ENCODE peak calls at places on chromosomes 16 and 17, in four cellular contexts. V is Peyer's patch, J is right lobe of liver, H is spleen. Z is an unnamed sample.

GRCh38 chr17:55632893-55633292 is 89.8 kb downstream of the TMEM100 start:
- DNase-seq in V (no peak), H (no peak), J (no peak), Z (no peak)

GRCh38 chr17:18026408-18026776 is 12.6 kb downstream of the ATPAF2 start:
- DNase-seq in J (peak; percentile 66), H (no peak), V (no peak), Z (no peak)

GRCh38 chr16:70696952-70697600 is 11.2 kb upstream of the MTSS2 start:
- DNase-seq in V (no peak), J (no peak), H (peak; percentile 75), Z (no peak)

GRCh38 chr16:86566601-86566965 is at the start of gene FOXC2:
- DNase-seq in H (peak; percentile 79), V (peak; percentile 69), J (no peak), Z (peak; percentile 69)

GRCh38 chr16:88936008-88936912 is 40.7 kb downstream of the CBFA2T3 start:
- DNase-seq in J (no peak), V (peak; percentile 77), H (peak; percentile 91), Z (no peak)

GRCh38 chr16:81493755-81494433 is 49.3 kb downstream of the CMIP start:
- DNase-seq in H (peak; percentile 73), V (peak; percentile 90), J (peak; percentile 78), Z (peak; percentile 52)

GRCh38 chr17:76685846-76686245 is 24.9 kb downstream of the MXRA7 start:
- DNase-seq in V (no peak), H (no peak), J (no peak), Z (no peak)

GRCh38 chr17:17388657-17389496 is 85.7 kb downstream of the NT5M start:
- DNase-seq in J (no peak), H (no peak), V (no peak), Z (no peak)

GRCh38 chr17:56786989-56787482 is 46.7 kb downstream of the C17orf67 start:
- DNase-seq in H (no peak), J (no peak), V (no peak), Z (peak; percentile 18)

GRCh38 chr16:75837681-75838080 is 111.4 kb upstream of the CPHXL start:
- DNase-seq in V (no peak), H (no peak), J (no peak), Z (no peak)

GRCh38 chr17:2881295-2881694 is 85.1 kb downstream of the RAP1GAP2 start:
- DNase-seq in V (no peak), J (no peak), H (no peak), Z (no peak)

GRCh38 chr17:66441012-66441703 is 138.7 kb downstream of the PRKCA start:
- DNase-seq in V (no peak), H (no peak), J (no peak), Z (no peak)

GRCh38 chr16:59758848-59759247 is 1024.7 kb upstream of the GOT2 start:
- DNase-seq in V (no peak), H (no peak), J (no peak), Z (no peak)

GRCh38 chr16:76650579-76650978 is 373.4 kb downstream of the CNTNAP4 start:
- DNase-seq in V (no peak), J (no peak), H (no peak), Z (no peak)

GRCh38 chr17:39080416-39081179 is 70.8 kb downstream of the PLXDC1 start:
- DNase-seq in V (no peak), J (no peak), H (no peak), Z (peak; percentile 65)

GRCh38 chr16:17475104-17475503 is 4.3 kb upstream of the XYLT1 start:
- DNase-seq in H (peak; percentile 58), J (no peak), V (no peak), Z (no peak)

GRCh38 chr16:49355923-49356665 is 17.5 kb upstream of the C16orf78 start:
- DNase-seq in J (no peak), H (no peak), V (peak; percentile 46), Z (no peak)

GRCh38 chr16:49353650-49354049 is 20.0 kb upstream of the C16orf78 start:
- DNase-seq in J (no peak), H (no peak), V (no peak), Z (no peak)

GRCh38 chr16:49356728-49357488 is 16.7 kb upstream of the C16orf78 start:
- DNase-seq in V (peak; percentile 76), H (no peak), J (no peak), Z (no peak)

GRCh38 chr16:49354101-49354500 is 19.5 kb upstream of the C16orf78 start:
- DNase-seq in H (no peak), V (no peak), J (no peak), Z (no peak)

DNA sequence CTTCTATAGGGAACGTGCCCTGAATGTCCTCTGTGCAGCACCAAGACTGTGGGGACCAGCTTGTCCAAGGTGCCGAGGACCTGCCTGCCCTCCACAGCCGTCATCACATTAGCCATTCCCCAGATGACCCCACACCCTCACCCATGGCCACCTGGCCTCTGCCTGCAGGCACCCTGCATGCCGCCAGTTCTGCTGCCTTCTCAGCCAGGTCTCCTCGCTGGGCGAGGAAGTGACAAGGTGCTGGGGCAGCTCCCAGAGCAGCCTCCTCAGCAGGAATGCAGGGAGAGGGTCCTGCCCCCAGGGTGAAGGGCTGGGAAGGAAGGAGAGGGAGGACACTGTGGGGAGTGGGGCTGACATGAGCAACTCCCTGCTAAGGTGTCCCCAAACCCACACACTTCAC is 18.6 kb upstream of the C16orf78 start:
- DNase-seq in J (no peak), V (no peak), H (no peak), Z (no peak)
- TF ChIP-seq POLR2A in J (no peak), V (no peak), H (no peak), Z (no peak)

DNA sequence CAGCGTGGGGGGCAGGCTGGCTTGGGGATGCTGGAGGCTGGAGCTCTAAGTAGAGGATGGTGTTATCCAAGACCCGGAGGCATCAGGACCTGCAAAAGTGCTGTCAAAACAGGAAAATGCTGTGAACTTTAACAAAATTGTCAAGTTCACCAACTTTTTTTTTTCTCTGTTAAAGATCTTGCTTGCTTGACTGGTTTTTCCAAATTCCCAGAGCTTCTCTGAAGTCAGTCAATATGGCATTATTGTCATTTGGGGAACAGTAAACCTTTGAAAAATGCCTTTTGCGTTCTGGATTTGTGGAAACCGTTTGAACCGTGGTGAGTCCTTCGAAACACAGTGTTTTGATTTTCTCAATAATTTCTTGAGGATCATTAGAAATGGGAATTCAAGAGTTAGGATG is 189.6 kb upstream of the NLRP1 start:
- DNase-seq in V (no peak), J (no peak), H (no peak), Z (no peak)
- H3K27me3 ChIP-seq in V (no peaks in the 10 kb centered on the region), J (no peaks in the 10 kb centered on the region), H (no peaks in the 10 kb centered on the region), Z (no peaks in the 10 kb centered on the region)

GRCh38 chr17:9237661-9238301 is 216.5 kb downstream of the NTN1 start:
- DNase-seq in V (no peak), J (no peak), H (peak; percentile 63), Z (no peak)

GRCh38 chr17:9239821-9240658 is 218.7 kb downstream of the NTN1 start:
- DNase-seq in J (peak; percentile 67), H (peak; percentile 90), V (peak; percentile 88), Z (peak; percentile 83)

GRCh38 chr17:9238340-9239259 is 217.3 kb downstream of the NTN1 start:
- DNase-seq in H (peak; percentile 69), V (no peak), J (no peak), Z (no peak)

GRCh38 chr17:9240659-9241370 is 219.5 kb downstream of the NTN1 start:
- DNase-seq in V (peak; percentile 66), J (peak; percentile 61), H (no peak), Z (peak; percentile 84)

GRCh38 chr17:9239260-9239820 is 218.0 kb downstream of the NTN1 start:
- DNase-seq in J (no peak), V (no peak), H (peak; percentile 86), Z (no peak)
- TF ChIP-seq POLR2A in J (no peak), V (no peak), H (no peak), Z (no peak)

DNA sequence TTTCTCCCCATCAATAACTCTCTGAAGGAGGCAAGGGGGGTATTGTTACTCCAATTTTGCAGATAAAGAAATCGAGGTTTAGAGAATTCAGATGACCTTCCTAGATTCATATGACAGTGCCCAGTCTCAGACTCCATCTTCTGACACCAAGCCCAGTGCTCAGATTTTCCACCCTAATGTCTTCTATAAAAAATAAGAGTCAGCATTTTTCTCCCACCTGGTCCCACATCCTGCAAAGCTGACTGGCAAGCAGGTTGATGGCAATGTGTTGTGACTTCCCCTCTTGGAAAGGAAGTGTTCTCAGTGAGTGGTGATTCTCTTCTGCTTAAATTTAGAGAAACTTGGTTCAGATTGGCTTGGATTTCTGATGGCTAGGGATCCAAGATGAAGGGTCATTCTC is 129.4 kb downstream of the SOX9 start:
- DNase-seq in H (no peak), J (no peak), V (no peak), Z (no peak)
- H3K27me3 ChIP-seq in H (no peaks in the 10 kb centered on the region), J (no peaks in the 10 kb centered on the region), V (no peaks in the 10 kb centered on the region), Z (no peaks in the 10 kb centered on the region)

GRCh38 chr17:4987767-4988083 is 250 bp upstream of the CAMTA2 start:
- DNase-seq in J (no peak), V (no peak), H (no peak), Z (no peak)
- TF ChIP-seq POLR2A in J (peak; percentile 39), V (no peak), H (no peak), Z (no peak)

GRCh38 chr17:64778367-64779290 is 116.5 kb upstream of the SMURF2 start:
- DNase-seq in V (peak; percentile 64), J (no peak), H (peak; percentile 88), Z (peak; percentile 23)
- H3K27me3 ChIP-seq in V (no peaks in the 10 kb centered on the region), J (no peaks in the 10 kb centered on the region), H (no peaks in the 10 kb centered on the region), Z (peaks cover 20% of the 10 kb centered on the region)

GRCh38 chr17:19332371-19333131 is 30.0 kb downstream of the B9D1 start:
- DNase-seq in H (no peak), V (no peak), J (peak; percentile 41), Z (no peak)

GRCh38 chr17:19331553-19332245 is 30.8 kb downstream of the B9D1 start:
- DNase-seq in H (no peak), J (no peak), V (no peak), Z (no peak)

GRCh38 chr17:19333132-19333440 is 29.4 kb downstream of the B9D1 start:
- DNase-seq in V (no peak), H (no peak), J (peak; percentile 31), Z (no peak)

GRCh38 chr17:19334331-19334730 is 28.2 kb downstream of the B9D1 start:
- DNase-seq in J (no peak), H (no peak), V (no peak), Z (peak; percentile 11)

DNA sequence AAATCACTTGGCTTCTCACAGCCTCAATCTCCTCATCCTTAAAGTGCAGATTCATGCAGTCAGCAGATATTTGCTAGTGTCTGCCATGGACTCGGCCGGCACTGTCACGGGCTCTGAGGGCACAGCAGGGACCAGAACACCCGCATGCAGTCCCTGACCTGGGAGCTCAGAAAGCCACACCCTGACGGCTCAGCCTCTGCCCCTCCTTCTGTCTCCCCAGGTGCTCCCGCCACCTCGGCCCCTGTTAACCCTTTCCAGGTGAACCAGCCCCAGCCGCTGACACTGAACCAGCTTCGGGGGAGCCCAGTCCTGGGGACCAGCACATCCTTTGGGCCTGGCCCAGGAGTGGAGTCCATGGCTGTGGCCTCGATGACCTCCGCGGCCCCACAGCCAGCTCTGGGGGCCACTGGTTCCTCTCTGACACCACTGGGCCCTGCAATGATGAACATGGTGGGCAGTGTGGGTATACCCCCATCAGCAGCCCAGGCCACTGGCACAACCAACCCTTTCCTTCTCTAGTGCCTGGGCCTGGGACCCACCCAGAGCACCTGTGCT is 28.7 kb downstream of the B9D1 start:
- DNase-seq in V (no peak), H (no peak), J (peak; percentile 42), Z (no peak)
- TF ChIP-seq POLR2A in V (no peak), H (no peak), J (no peak), Z (no peak)

DNA sequence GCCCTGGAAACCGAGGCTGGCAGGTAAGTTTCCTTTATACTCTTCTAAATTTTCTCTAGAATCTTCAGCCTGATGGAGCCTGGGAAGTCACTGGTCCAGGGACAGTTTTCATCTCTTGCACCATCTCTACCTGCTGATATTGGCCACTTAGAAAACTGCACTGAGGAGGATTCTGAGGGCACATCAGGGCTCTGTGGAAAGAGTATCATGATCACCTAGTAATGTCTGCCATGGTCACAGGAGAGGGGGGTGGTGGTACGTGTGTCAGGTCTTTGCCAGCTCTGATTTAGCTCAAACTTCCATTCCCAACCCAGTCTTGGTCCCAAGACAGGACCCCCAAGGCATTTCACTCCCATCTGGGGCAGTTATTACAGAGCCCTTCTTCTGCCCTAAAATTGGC is 35.2 kb upstream of the DOC2B start:
- DNase-seq in J (no peak), H (peak; percentile 5), V (no peak), Z (no peak)
- H3K27me3 ChIP-seq in J (no peaks in the 10 kb centered on the region), H (no peaks in the 10 kb centered on the region), V (no peaks in the 10 kb centered on the region), Z (no peaks in the 10 kb centered on the region)

Z was measured in uterus.